ENCODE peak calls at places on chromosomes 4 and X, in four cellular contexts. T is uterus; H is tibial artery; P is CD8-positive, alpha-beta memory T cell. V is an unnamed sample.

GRCh38 chr4:114980932-114981693 is 132.3 kb downstream of the NDST4 start:
- DNase-seq in T (no peak), H (no peak), P (no peak), V (no peak)

GRCh38 chr4:1043162-1043561 is 31.7 kb downstream of the FGFRL1 start:
- DNase-seq in T (no peak), H (no peak), P (no peak), V (no peak)

GRCh38 chr4:76306882-76307669 is 543 bp downstream of the STBD1 start:
- DNase-seq in T (peak; percentile 57), H (peak; percentile 56), P (peak; percentile 13), V (peak; percentile 81)

GRCh38 chr4:24912252-24913098 is at the start of gene CCDC149:
- DNase-seq in T (peak; percentile 68), H (peak; percentile 48), P (no peak), V (peak; percentile 92)

GRCh38 chrX:22349116-22349515 is 76.4 kb downstream of the CBLL2 start:
- DNase-seq in T (no peak), H (no peak), P (no peak), V (no peak)

GRCh38 chrX:132615396-132616131 is 126.7 kb upstream of the MBNL3 start:
- DNase-seq in T (peak; percentile 41), H (peak; percentile 21), P (peak; percentile 33), V (no peak)

GRCh38 chr4:41142946-41143720 is 71.2 kb downstream of the APBB2 start:
- DNase-seq in T (peak; percentile 62), H (peak; percentile 79), P (no peak), V (no peak)

GRCh38 chrX:119990995-119991787 is 47.6 kb upstream of the NKAP start:
- DNase-seq in T (no peak), H (no peak), P (peak; percentile 3), V (no peak)

GRCh38 chr4:153634737-153635353 is 49.2 kb upstream of the TLR2 start:
- DNase-seq in T (no peak), H (no peak), P (peak; percentile 20), V (no peak)

GRCh38 chrX:5458300-5458699 is 770.4 kb downstream of the NLGN4X start:
- DNase-seq in T (no peak), H (no peak), P (no peak), V (no peak)

GRCh38 chrX:18674417-18674787 is 2.5 kb upstream of the RS1 start:
- DNase-seq in T (peak; percentile 28), H (peak; percentile 24), P (no peak), V (peak; percentile 58)

GRCh38 chrX:74536142-74537010 is 78.0 kb downstream of the RLIM start:
- DNase-seq in T (peak; percentile 90), H (peak; percentile 80), P (peak; percentile 15), V (peak; percentile 84)

GRCh38 chr4:37891221-37892159 is 606 bp downstream of the TBC1D1 start:
- DNase-seq in T (peak; percentile 48), H (peak; percentile 57), P (peak; percentile 71), V (no peak)

GRCh38 chrX:110215411-110215810 is 102.5 kb downstream of the AMMECR1 start:
- DNase-seq in T (no peak), H (no peak), P (no peak), V (no peak)

GRCh38 chr4:108786351-108786750 is 23.5 kb upstream of the ETNPPL start:
- DNase-seq in T (no peak), H (no peak), P (no peak), V (no peak)

GRCh38 chrX:7264399-7264798 is 116.4 kb upstream of the PUDP start:
- DNase-seq in T (no peak), H (no peak), P (no peak), V (no peak)

GRCh38 chr4:126610933-126611332 is 1021.8 kb upstream of the INTU start:
- DNase-seq in T (no peak), H (no peak), P (no peak), V (no peak)

DNA sequence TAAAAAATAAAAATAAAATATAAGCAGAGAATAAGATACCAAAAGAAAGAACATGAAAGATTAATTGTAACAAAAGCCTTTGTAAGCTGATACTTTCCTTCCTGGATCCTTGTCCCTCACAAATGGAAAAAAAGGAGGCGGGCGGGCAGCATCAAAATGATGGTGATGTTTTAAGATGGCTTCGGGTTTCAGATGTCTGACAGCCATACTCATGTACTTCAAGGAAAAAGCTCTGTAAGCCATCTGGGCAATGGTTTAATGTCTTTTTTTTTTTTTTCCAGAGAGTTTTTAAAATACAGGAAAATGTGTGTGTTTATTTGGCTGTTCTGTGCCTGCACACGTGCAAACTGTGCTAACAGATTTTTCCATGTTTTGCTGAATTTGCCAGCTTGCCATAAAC is 36.0 kb downstream of the AFAP1 start:
- DNase-seq in T (no peak), H (no peak), P (no peak), V (no peak)
- H3K4me1 ChIP-seq in T (peaks cover 12% of the 10 kb centered on the region), H (peaks cover 48% of the 10 kb centered on the region), P (peaks cover 3% of the 10 kb centered on the region), V (peaks cover 32% of the 10 kb centered on the region)

GRCh38 chr4:152357206-152357605 is 178.7 kb downstream of the FBXW7 start:
- DNase-seq in T (no peak), H (peak; percentile 32), P (no peak), V (peak; percentile 62)
- H3K27ac ChIP-seq in T (no peak overlapping the region), H (no peak overlapping the region), P (no peak overlapping the region), V (no peak overlapping the region)

GRCh38 chrX:45711231-45711630 is 510.6 kb upstream of the DIPK2B start:
- DNase-seq in T (no peak), H (no peak), P (no peak), V (no peak)
- H3K4me1 ChIP-seq in T (no peaks in the 10 kb centered on the region), H (no peaks in the 10 kb centered on the region), P (no peaks in the 10 kb centered on the region), V (no peaks in the 10 kb centered on the region)

GRCh38 chrX:78958419-78959116 is 13.4 kb downstream of the P2RY10 start:
- DNase-seq in T (no peak), H (no peak), P (no peak), V (no peak)

GRCh38 chrX:78960888-78961287 is 15.7 kb downstream of the P2RY10 start:
- DNase-seq in T (no peak), H (no peak), P (no peak), V (no peak)

GRCh38 chrX:78957049-78957767 is 12.0 kb downstream of the P2RY10 start:
- DNase-seq in T (no peak), H (no peak), P (no peak), V (no peak)

DNA sequence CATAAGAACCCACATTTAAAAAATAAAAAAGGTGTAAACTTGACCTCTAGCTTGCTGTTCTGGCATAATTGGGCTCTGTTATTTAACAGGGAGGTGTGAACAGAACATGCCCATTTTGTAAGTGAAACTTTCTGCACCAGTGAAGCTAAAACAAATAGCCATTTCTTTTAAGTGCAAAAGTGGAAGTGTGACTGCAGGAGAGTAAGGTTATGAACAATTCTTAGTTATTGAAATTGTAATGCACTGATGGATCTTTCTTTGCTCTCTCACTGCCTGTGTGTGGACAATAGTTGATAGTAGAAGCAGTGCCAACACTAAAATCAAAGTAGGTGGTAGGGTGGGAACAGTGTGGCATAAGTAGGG is 12.6 kb downstream of the P2RY10 start:
- DNase-seq in T (no peak), H (no peak), P (no peak), V (no peak)
- H3K27ac ChIP-seq in T (no peak overlapping the region), H (no peak overlapping the region), P (no peak overlapping the region), V (no peak overlapping the region)

GRCh38 chr4:161317000-161317399 is 846.8 kb downstream of the FSTL5 start:
- DNase-seq in T (no peak), H (no peak), P (no peak), V (no peak)

DNA sequence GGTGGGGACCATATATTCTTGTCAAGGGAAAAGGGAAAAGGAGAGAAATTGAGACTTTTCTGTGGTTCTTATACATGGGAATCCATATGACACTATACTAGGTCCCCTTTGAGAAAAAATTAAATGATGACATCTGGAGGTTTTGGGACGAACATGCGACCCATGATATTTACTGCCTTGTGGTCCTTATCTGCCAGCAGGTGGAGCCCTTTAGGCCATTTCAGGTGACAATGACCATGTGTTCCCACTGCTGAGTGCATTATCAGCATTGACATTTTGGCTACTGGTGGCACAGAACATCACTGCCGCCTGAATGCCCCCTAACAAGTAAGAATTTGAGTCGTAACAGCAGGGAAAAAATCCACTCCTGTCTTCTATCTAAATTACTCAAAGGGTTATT is 843.4 kb downstream of the FSTL5 start:
- DNase-seq in T (no peak), H (no peak), P (no peak), V (no peak)
- H3K4me1 ChIP-seq in T (no peaks in the 10 kb centered on the region), H (no peaks in the 10 kb centered on the region), P (no peaks in the 10 kb centered on the region), V (no peaks in the 10 kb centered on the region)

GRCh38 chrX:8868070-8868795 is 67.0 kb upstream of the FAM9A start:
- DNase-seq in T (no peak), H (no peak), P (no peak), V (no peak)
- H3K27ac ChIP-seq in T (no peak overlapping the region), H (no peak overlapping the region), P (no peak overlapping the region), V (no peak overlapping the region)

DNA sequence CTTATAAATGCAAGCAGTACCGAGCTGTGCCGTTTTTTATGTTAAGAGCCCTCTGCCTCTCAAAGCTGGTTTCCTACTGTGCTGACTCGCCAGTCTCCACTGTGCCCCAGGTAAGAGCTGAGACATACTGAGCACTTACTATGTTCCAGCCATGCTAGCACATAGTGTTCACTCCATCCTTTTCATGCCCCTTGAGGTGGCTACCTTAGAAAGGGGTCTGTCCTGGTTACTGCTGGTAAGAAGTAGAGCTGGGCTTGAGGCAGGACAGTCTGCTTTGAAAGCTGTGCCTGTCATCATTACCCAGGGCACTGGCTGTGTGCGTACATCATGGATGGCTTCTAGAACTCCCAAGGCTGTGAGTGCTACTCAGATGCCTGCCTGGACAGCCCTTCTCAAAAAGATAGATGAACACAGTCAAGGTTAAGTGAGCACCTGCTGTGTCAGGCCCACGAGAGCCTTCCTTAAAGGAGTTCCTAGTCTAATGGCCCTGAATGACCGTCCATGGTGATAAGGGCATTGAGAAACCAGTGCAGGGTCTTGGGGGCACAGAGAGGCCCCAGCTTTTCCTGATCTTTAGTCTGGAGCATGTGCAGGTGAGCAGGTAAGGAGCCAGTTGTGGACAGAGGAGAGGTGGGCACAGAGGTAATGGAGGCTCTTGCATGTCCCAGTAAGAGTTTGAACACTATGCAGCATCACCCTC is 1.6 kb downstream of the STK32B start:
- DNase-seq in T (no peak), H (no peak), P (no peak), V (no peak)
- H3K4me1 ChIP-seq in T (no peaks in the 10 kb centered on the region), H (peaks cover 17% of the 10 kb centered on the region), P (no peaks in the 10 kb centered on the region), V (peaks cover 16% of the 10 kb centered on the region)

DNA sequence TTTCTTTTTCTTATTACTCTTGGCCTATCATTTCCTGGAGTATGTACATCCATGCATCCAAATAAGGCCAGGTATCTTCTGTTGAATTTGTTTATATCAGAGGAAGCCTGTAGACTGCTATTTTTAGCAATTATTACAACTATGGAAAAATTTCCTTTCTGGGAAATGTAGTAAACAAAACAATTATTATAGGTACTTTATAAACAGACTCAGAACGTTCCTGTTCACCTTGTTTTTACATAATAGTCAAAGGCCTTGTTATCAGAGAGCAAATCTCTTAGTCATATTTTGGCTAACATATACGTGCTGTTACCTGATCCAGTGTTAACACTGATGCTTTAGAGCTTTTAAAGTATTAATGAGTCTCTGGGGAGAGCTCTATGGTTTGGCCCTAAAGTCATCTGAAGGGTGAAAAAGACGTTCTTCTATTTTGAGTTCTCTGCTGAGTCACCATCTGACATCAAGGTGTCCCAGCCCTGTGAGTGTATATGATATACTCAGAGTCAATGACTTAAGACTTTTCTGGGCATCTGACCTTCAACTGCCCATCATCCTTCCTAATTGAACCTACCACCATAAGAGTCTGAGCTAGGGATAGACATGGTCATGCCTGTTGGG is 7.3 kb downstream of the SPARCL1 start:
- DNase-seq in T (no peak), H (no peak), P (no peak), V (no peak)
- H3K27ac ChIP-seq in T (peak overlapping the region; percentile 99), H (peak overlapping the region; percentile 88), P (no peak overlapping the region), V (peak overlapping the region; percentile 68)

V was measured in upper lobe of right lung.